ENCODE peak calls at places on chromosome 15, in seven cellular contexts. U is tibial artery, N is brain microvascular endothelial cell, K is heart left ventricle, R is HFF-Myc, W is stomach, X is neural progenitor cell. L is an unnamed sample.
A peak's percentile ranks its signal among the peaks of the same experiment; 100 is the strongest.

GRCh38 chr15:51089041-51089440 is 5.7 kb downstream of the TNFAIP8L3 start:
- DNase-seq in U (no peak), N (no peak), K (no peak), R (no peak), W (no peak), X (no peak), L (no peak)

GRCh38 chr15:85723960-85724945 is 70.5 kb downstream of the KLHL25 start:
- DNase-seq in U (no peak), N (no peak), K (no peak), R (no peak), W (no peak), X (no peak), L (no peak)

GRCh38 chr15:70074380-70074779 is 23.3 kb downstream of the TLE3 start:
- DNase-seq in U (no peak), N (no peak), K (no peak), R (no peak), W (no peak), X (no peak), L (no peak)

GRCh38 chr15:49902791-49903481 is 216.1 kb downstream of the ATP8B4 start:
- DNase-seq in U (no peak), N (peak; percentile 12), K (no peak), R (no peak), W (no peak), X (no peak), L (peak; percentile 89)

GRCh38 chr15:38069506-38069905 is 135.1 kb downstream of the TMCO5A start:
- DNase-seq in U (peak; percentile 70), N (peak; percentile 87), K (peak; percentile 35), R (peak; percentile 88), W (peak; percentile 47), X (peak; percentile 7), L (peak; percentile 83)

GRCh38 chr15:57298204-57298603 is 78.1 kb upstream of the CGNL1 start:
- DNase-seq in U (no peak), N (no peak), K (no peak), R (no peak), W (no peak), X (no peak), L (peak; percentile 54)

GRCh38 chr15:40787344-40787841 is 17.6 kb downstream of the C15orf62 start:
- DNase-seq in U (no peak), N (peak; percentile 49), K (no peak), R (no peak), W (peak; percentile 88), X (no peak), L (peak; percentile 93)

GRCh38 chr15:33500432-33500831 is 189.7 kb downstream of the RYR3 start:
- DNase-seq in U (no peak), N (no peak), K (no peak), R (no peak), W (no peak), X (peak; percentile 39), L (no peak)

GRCh38 chr15:38708672-38709188 is 144.1 kb upstream of the RASGRP1 start:
- DNase-seq in U (no peak), N (no peak), K (no peak), R (no peak), W (no peak), X (no peak), L (peak; percentile 72)

GRCh38 chr15:31230630-31231485 is 95.8 kb upstream of the KLF13 start:
- DNase-seq in U (no peak), N (no peak), K (no peak), R (no peak), W (no peak), X (no peak), L (no peak)

GRCh38 chr15:83380026-83380425 is 67.1 kb upstream of the SH3GL3 start:
- DNase-seq in U (no peak), N (no peak), K (no peak), R (no peak), W (no peak), X (no peak), L (peak; percentile 36)

GRCh38 chr15:70853855-70854668 is at the start of gene LARP6:
- DNase-seq in U (peak; percentile 84), N (no peak), K (peak; percentile 76), R (no peak), W (peak; percentile 67), X (peak; percentile 89), L (peak; percentile 53)

GRCh38 chr15:37698679-37699078 is 235.8 kb upstream of the TMCO5A start:
- DNase-seq in U (no peak), N (peak; percentile 4), K (no peak), R (no peak), W (no peak), X (no peak), L (peak; percentile 3)

GRCh38 chr15:99507016-99507731 is 58.6 kb upstream of the MEF2A start:
- DNase-seq in U (no peak), N (peak; percentile 83), K (peak; percentile 87), R (peak; percentile 14), W (no peak), X (no peak), L (peak; percentile 45)

GRCh38 chr15:68205949-68206539 is 912 bp upstream of the CALML4 start:
- DNase-seq in U (peak; percentile 79), N (no peak), K (peak; percentile 81), R (no peak), W (peak; percentile 67), X (no peak), L (no peak)

GRCh38 chr15:40807888-40808194 is 568 bp upstream of the DNAJC17 start:
- DNase-seq in U (no peak), N (peak; percentile 18), K (no peak), R (no peak), W (no peak), X (no peak), L (no peak)

GRCh38 chr15:34239151-34239761 is 14.4 kb downstream of the EMC4 start:
- DNase-seq in U (no peak), N (peak; percentile 84), K (no peak), R (peak; percentile 58), W (no peak), X (no peak), L (peak; percentile 82)

GRCh38 chr15:57925650-57926049 is 139.9 kb downstream of the ALDH1A2 start:
- DNase-seq in U (no peak), N (no peak), K (no peak), R (no peak), W (no peak), X (no peak), L (no peak)

GRCh38 chr15:27365441-27365840 is 394.5 kb downstream of the GABRG3 start:
- DNase-seq in U (no peak), N (no peak), K (no peak), R (no peak), W (no peak), X (no peak), L (no peak)

GRCh38 chr15:94306700-94307650 is 75.6 kb downstream of the MCTP2 start:
- DNase-seq in U (no peak), N (no peak), K (no peak), R (no peak), W (no peak), X (no peak), L (peak; percentile 65)

GRCh38 chr15:81312790-81313543 is 11.0 kb downstream of the STARD5 start:
- DNase-seq in U (peak; percentile 93), N (peak; percentile 97), K (peak; percentile 80), R (peak; percentile 89), W (peak; percentile 41), X (no peak), L (peak; percentile 98)

GRCh38 chr15:86690566-86690965 is 610.9 kb downstream of the AGBL1 start:
- DNase-seq in U (no peak), N (no peak), K (no peak), R (no peak), W (no peak), X (peak; percentile 46), L (no peak)

GRCh38 chr15:77654975-77655374 is 22.3 kb upstream of the LINGO1 start:
- DNase-seq in U (no peak), N (no peak), K (no peak), R (no peak), W (no peak), X (peak; percentile 66), L (no peak)
- TF ChIP-seq CTCF in U (no peak), N (peak; percentile 58), K (peak; percentile 17), R (peak; percentile 52), W (no peak), X (peak; percentile 59), L (peak; percentile 9)

DNA sequence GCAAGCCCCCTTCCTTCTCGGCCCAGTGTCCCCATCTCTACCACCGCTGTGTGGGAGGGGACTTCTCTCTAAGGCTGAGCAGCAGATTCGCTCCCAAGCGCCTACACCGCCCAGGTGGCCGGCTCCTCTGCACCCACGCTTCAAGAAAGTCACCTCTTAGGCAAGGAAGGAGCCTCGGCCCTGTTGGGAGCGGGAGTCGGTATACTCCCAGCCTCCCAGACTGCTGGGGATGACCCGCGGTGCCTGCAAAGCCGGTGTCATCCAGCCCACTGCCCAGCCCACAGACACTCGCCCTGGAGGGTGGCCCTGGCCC is 527 bp downstream of the CHRNB4 start:
- DNase-seq in U (no peak), N (no peak), K (no peak), R (no peak), W (no peak), X (no peak), L (no peak)
- H3K4me3 ChIP-seq in U (peak overlapping the region; percentile 28), N (peak overlapping the region; percentile 46), K (peak overlapping the region; percentile 50), R (peak overlapping the region; percentile 32), W (peak overlapping the region; percentile 59), X (peak overlapping the region; percentile 64), L (no peak overlapping the region)

GRCh38 chr15:66756220-66756769 is 54.3 kb downstream of the SMAD6 start:
- DNase-seq in U (no peak), N (no peak), K (no peak), R (no peak), W (no peak), X (no peak), L (peak; percentile 48)
- TF ChIP-seq CTCF in U (no peak), N (no peak), K (no peak), R (no peak), W (no peak), X (no peak), L (no peak)

GRCh38 chr15:62691008-62691407 is 351.5 kb upstream of the TPM1 start:
- DNase-seq in U (no peak), N (no peak), K (no peak), R (no peak), W (no peak), X (no peak), L (peak; percentile 21)
- H3K4me3 ChIP-seq in U (no peak overlapping the region), N (no peak overlapping the region), K (no peak overlapping the region), R (no peak overlapping the region), W (no peak overlapping the region), X (no peak overlapping the region), L (no peak overlapping the region)

DNA sequence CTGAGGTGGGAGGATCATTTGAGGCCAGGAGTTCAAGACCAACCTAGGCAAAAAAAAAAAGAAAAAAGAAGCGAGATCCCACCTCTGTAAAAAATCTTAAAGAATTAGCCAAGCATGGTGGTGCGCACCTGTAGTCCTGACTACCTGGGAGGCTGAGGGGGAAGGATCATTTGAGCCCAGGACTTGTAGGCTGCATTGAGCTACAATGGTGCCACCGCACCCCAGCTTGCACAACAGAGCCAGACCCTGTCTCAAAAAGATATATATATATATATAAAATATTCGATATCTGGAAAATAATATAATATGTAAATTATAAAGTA is 1.1 kb upstream of the IMP3 start:
- DNase-seq in U (no peak), N (no peak), K (no peak), R (no peak), W (no peak), X (no peak), L (no peak)
- TF ChIP-seq CTCF in U (no peak), N (no peak), K (no peak), R (no peak), W (no peak), X (no peak), L (no peak)

GRCh38 chr15:29870495-29871151 is 48.4 kb upstream of the TJP1 start:
- DNase-seq in U (peak; percentile 77), N (no peak), K (peak; percentile 67), R (no peak), W (no peak), X (peak; percentile 37), L (peak; percentile 20)
- H3K4me3 ChIP-seq in U (peak overlapping the region; percentile 30), N (no peak overlapping the region), K (peak overlapping the region; percentile 30), R (no peak overlapping the region), W (no peak overlapping the region), X (no peak overlapping the region), L (no peak overlapping the region)

GRCh38 chr15:42920281-42921048 is at the start of gene TTBK2:
- DNase-seq in U (peak; percentile 99), N (peak; percentile 98), K (peak; percentile 99), R (peak; percentile 96), W (peak; percentile 98), X (peak; percentile 99), L (peak; percentile 99)
- TF ChIP-seq CTCF in U (no peak), N (no peak), K (no peak), R (no peak), W (no peak), X (no peak), L (no peak)